ENCODE peak calls at places on chromosome 11, in nine cellular contexts. X, W, A, V, S, P, N, Q and E are unnamed samples.
A peak's percentile ranks its signal among the peaks of the same experiment; 100 is the strongest.

GRCh38 chr11:45238724-45239123 is 47.4 kb downstream of the SYT13 start:
- DNase-seq in X (peak; percentile 7), W (peak; percentile 59), A (peak; percentile 7), V (peak; percentile 32), S (peak; percentile 58), P (no peak), N (peak; percentile 37), Q (no peak), E (peak; percentile 86)

GRCh38 chr11:73236879-73237278 is 18.8 kb downstream of the P2RY2 start:
- DNase-seq in X (no peak), W (peak; percentile 4), A (peak; percentile 77), V (no peak), S (peak; percentile 55), P (no peak), N (no peak), Q (peak; percentile 62), E (peak; percentile 45)

GRCh38 chr11:69576069-69576782 is 64.7 kb upstream of the CCND1 start:
- DNase-seq in X (no peak), W (no peak), A (no peak), V (no peak), S (no peak), P (peak; percentile 84), N (no peak), Q (no peak), E (no peak)

GRCh38 chr11:64384039-64384737 is 25.2 kb downstream of the RPS6KA4 start:
- DNase-seq in X (no peak), W (no peak), A (no peak), V (no peak), S (no peak), P (no peak), N (no peak), Q (no peak), E (no peak)

GRCh38 chr11:15091620-15092019 is 18.2 kb downstream of the CALCB start:
- DNase-seq in X (no peak), W (no peak), A (no peak), V (no peak), S (no peak), P (no peak), N (no peak), Q (no peak), E (no peak)

GRCh38 chr11:82890941-82891340 is 9.3 kb downstream of the PRCP start:
- DNase-seq in X (no peak), W (no peak), A (no peak), V (no peak), S (no peak), P (no peak), N (no peak), Q (no peak), E (no peak)

GRCh38 chr11:118621071-118621815 is 13.8 kb downstream of the PHLDB1 start:
- DNase-seq in X (peak; percentile 63), W (peak; percentile 98), A (peak; percentile 90), V (peak; percentile 86), S (peak; percentile 90), P (peak; percentile 97), N (peak; percentile 40), Q (peak; percentile 91), E (peak; percentile 90)

GRCh38 chr11:21257461-21257860 is 588.1 kb downstream of the NELL1 start:
- DNase-seq in X (no peak), W (no peak), A (no peak), V (no peak), S (no peak), P (no peak), N (no peak), Q (no peak), E (no peak)

DNA sequence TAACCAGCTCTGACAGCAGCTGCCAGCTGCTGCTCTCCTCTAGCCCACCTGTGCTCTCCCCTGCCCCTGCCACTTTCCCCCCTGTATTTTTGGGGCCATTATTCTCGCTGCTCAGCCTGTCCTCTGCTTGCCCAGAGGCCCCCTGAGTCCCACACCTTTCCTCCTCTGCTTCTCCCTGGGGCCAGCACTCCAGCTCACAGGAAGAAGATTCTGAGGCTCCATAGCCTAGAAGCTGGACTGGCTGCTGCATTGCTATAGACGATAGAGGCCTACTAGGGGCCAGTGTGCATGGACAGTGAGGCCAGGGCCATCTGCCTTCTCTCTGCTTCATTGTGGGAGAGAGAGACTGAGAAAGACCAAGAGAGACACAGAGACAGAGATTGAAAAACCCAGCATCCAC is 679 bp downstream of the OMP start:
- DNase-seq in X (no peak), W (no peak), A (no peak), V (no peak), S (no peak), P (no peak), N (no peak), Q (no peak), E (no peak)
- TF ChIP-seq CTCF in X (no peak), W (no peak), A (no peak), V (no peak), S (no peak), P (no peak), N (no peak), Q (no peak), E (no peak)

DNA sequence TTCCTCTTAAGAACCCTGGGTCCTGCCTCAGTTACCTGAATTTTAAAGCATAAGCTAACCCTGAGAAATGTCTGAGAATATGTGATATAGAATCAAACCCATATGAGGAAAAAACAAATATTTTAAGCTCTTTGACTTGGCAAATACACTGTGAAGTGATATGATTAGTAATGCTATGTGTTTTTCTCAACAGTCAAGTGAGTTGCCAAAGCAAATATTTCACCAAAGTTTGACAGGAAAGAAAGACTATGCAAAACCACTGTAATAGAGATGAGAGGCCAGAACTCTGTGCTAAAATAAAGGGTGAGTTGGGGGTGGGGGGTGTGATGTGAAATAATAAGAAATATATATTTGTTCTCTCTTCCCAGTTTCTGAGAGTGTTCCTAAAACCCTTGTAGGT is 613.5 kb upstream of the CCDC179 start:
- DNase-seq in X (peak; percentile 10), W (no peak), A (no peak), V (no peak), S (peak; percentile 51), P (no peak), N (no peak), Q (no peak), E (peak; percentile 2)
- H3K4me3 ChIP-seq in X (no peak overlapping the region), W (no peak overlapping the region), A (no peak overlapping the region), V (no peak overlapping the region), S (no peak overlapping the region), P (no peak overlapping the region), N (no peak overlapping the region), Q (no peak overlapping the region), E (no peak overlapping the region)

DNA sequence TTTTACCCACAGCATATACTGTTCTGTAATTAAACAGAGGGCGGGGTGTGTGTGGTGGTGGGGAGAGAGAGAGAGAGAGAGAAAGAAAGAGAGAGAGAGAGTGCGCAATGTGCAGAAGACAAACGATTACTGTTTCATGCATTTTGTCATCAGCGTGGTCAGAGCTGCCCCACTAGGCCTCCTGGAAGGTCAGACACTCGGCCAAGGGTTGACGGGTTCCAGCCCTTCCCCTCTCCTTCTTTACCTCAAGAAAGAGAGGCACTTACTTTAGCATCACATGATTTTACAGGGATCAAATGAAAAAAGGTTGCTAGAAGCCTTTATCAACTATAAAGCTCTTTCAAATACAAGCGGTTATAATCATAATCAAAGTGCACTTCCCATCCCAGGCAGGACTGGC is 269.2 kb upstream of the SORL1-AS1 start:
- DNase-seq in X (no peak), W (no peak), A (no peak), V (no peak), S (no peak), P (no peak), N (no peak), Q (no peak), E (no peak)
- TF ChIP-seq CTCF in X (no peak), W (no peak), A (no peak), V (no peak), S (no peak), P (no peak), N (no peak), Q (no peak), E (no peak)

GRCh38 chr11:128757886-128758612 is 64.2 kb downstream of the FLI1 start:
- DNase-seq in X (no peak), W (no peak), A (peak; percentile 20), V (no peak), S (no peak), P (no peak), N (no peak), Q (no peak), E (no peak)
- H3K4me3 ChIP-seq in X (no peak overlapping the region), W (no peak overlapping the region), A (no peak overlapping the region), V (no peak overlapping the region), S (no peak overlapping the region), P (no peak overlapping the region), N (no peak overlapping the region), Q (no peak overlapping the region), E (no peak overlapping the region)

DNA sequence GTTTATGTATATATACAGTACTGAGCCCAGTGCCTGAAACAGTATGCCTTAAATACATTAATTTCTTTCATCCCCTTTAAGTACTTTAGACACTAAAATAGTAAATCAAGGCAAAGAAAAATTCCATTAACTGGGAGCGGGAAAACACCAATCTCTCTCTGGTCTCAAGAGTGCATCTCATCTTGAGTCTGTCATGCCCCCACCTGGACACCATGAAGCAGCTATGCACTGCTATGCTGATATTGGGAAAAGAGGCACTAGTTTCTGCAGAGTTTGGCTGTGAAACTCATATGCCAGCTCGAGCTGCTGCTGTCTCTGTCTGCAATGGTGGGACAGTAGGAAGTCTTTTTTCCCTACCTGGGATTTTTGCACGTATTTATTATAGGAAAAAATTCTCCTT is 754.4 kb upstream of the RAG2 start:
- DNase-seq in X (no peak), W (no peak), A (peak; percentile 27), V (no peak), S (no peak), P (no peak), N (no peak), Q (no peak), E (no peak)
- TF ChIP-seq CTCF in X (no peak), W (no peak), A (peak; percentile 38), V (no peak), S (no peak), P (no peak), N (no peak), Q (no peak), E (no peak)

GRCh38 chr11:2929511-2929879 is 275 bp upstream of the PHLDA2 start:
- DNase-seq in X (no peak), W (peak; percentile 82), A (peak; percentile 81), V (peak; percentile 72), S (peak; percentile 82), P (peak; percentile 92), N (no peak), Q (peak; percentile 91), E (peak; percentile 66)

GRCh38 chr11:2927851-2928604 is 1.2 kb downstream of the PHLDA2 start:
- DNase-seq in X (no peak), W (peak; percentile 62), A (peak; percentile 41), V (peak; percentile 23), S (peak; percentile 56), P (no peak), N (no peak), Q (peak; percentile 48), E (peak; percentile 29)

GRCh38 chr11:2926611-2927492 is 2.4 kb downstream of the PHLDA2 start:
- DNase-seq in X (no peak), W (peak; percentile 51), A (no peak), V (no peak), S (no peak), P (no peak), N (no peak), Q (no peak), E (no peak)

GRCh38 chr11:2928605-2929510 is at the start of gene PHLDA2:
- DNase-seq in X (no peak), W (peak; percentile 76), A (peak; percentile 65), V (peak; percentile 76), S (peak; percentile 74), P (peak; percentile 93), N (no peak), Q (peak; percentile 73), E (peak; percentile 71)

DNA sequence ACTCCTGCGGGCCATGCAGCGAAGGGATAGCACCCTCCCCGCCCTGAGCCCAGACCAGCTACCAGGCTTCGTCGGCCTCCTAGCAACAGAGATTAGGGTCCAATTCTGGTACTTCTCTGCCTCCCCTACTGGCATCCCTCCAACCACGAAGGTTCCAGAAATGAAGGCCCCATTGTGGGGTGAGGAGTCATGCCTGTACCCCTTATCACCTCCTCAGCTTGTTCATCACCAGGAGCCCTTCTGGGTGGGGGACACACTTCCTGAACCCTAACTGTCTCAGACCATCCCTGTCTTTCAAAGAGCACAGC is 1.8 kb downstream of the PHLDA2 start:
- DNase-seq in X (no peak), W (peak; percentile 54), A (no peak), V (no peak), S (no peak), P (no peak), N (no peak), Q (no peak), E (no peak)
- H3K4me3 ChIP-seq in X (no peak overlapping the region), W (no peak overlapping the region), A (peak overlapping the region; percentile 74), V (peak overlapping the region; percentile 72), S (peak overlapping the region; percentile 81), P (no peak overlapping the region), N (peak overlapping the region; percentile 77), Q (no peak overlapping the region), E (peak overlapping the region; percentile 71)